ENCODE peak calls at places on chromosome 19, in four cellular contexts. W, P, J and I are unnamed samples.

GRCh38 chr19:34960103-34960805 is 3.8 kb downstream of the ZNF792 start:
- DNase-seq in W (peak; percentile 17), J (no peak), P (no peak), I (peak; percentile 20)

GRCh38 chr19:11735375-11735774 is 3.4 kb downstream of the ZNF823 start:
- DNase-seq in W (peak; percentile 32), P (no peak), J (no peak), I (no peak)

GRCh38 chr19:57850553-57851017 is 926 bp downstream of the ZNF587 start:
- DNase-seq in J (no peak), P (no peak), W (peak; percentile 78), I (peak; percentile 23)

GRCh38 chr19:18225702-18226468 is at the start of gene PDE4C:
- DNase-seq in P (no peak), J (no peak), W (no peak), I (no peak)

GRCh38 chr19:16067205-16067938 is 8.9 kb upstream of the TPM4 start:
- DNase-seq in J (peak; percentile 96), W (peak; percentile 89), P (peak; percentile 87), I (peak; percentile 83)

GRCh38 chr19:12543855-12544254 is 7.4 kb downstream of the ZNF564 start:
- DNase-seq in J (no peak), P (no peak), W (peak; percentile 47), I (peak; percentile 7)

GRCh38 chr19:35963514-35963913 is 27.3 kb downstream of the LRFN3 start:
- DNase-seq in P (no peak), J (no peak), W (peak; percentile 39), I (peak; percentile 53)

GRCh38 chr19:48556163-48556562 is 4.2 kb downstream of the SULT2B1 start:
- DNase-seq in P (no peak), W (peak; percentile 60), J (no peak), I (peak; percentile 41)

GRCh38 chr19:2223959-2224358 is 12.2 kb downstream of the PLEKHJ1 start:
- DNase-seq in J (no peak), W (no peak), P (no peak), I (no peak)

GRCh38 chr19:17645339-17645963 is 42.7 kb downstream of the UNC13A start:
- DNase-seq in W (no peak), J (no peak), P (no peak), I (no peak)

GRCh38 chr19:18783958-18784785 is 6.9 kb downstream of the COMP start:
- DNase-seq in P (no peak), J (no peak), W (no peak), I (no peak)

GRCh38 chr19:1269065-1269477 is at the start of gene CIRBP:
- DNase-seq in J (peak; percentile 100), W (peak; percentile 98), P (peak; percentile 100), I (peak; percentile 99)

GRCh38 chr19:4870025-4870700 is 2.7 kb upstream of the PLIN3 start:
- DNase-seq in J (peak; percentile 77), P (no peak), W (peak; percentile 90), I (peak; percentile 90)

GRCh38 chr19:29420065-29420464 is 105.7 kb upstream of the VSTM2B start:
- DNase-seq in P (no peak), J (no peak), W (no peak), I (no peak)

GRCh38 chr19:1567116-1567847 is 843 bp downstream of the MEX3D start:
- DNase-seq in P (no peak), J (no peak), W (no peak), I (peak; percentile 9)

GRCh38 chr19:1671716-1672037 is 19.3 kb upstream of the TCF3 start:
- DNase-seq in P (no peak), J (no peak), W (no peak), I (no peak)

GRCh38 chr19:54275951-54276350 is 5.0 kb downstream of the LILRB2 start:
- DNase-seq in J (no peak), W (no peak), P (no peak), I (no peak)

GRCh38 chr19:907183-907853 is 5.7 kb downstream of the R3HDM4 start:
- DNase-seq in P (no peak), J (no peak), W (no peak), I (no peak)

GRCh38 chr19:1846517-1847205 is 1.6 kb downstream of the REXO1 start:
- DNase-seq in J (no peak), W (no peak), P (no peak), I (no peak)

GRCh38 chr19:29283366-29283765 is 70.4 kb upstream of the UQCRFS1 start:
- DNase-seq in W (no peak), P (no peak), J (no peak), I (no peak)

GRCh38 chr19:19591133-19591825 is 27.2 kb downstream of the PBX4 start:
- DNase-seq in J (peak; percentile 67), W (peak; percentile 98), P (no peak), I (peak; percentile 88)

GRCh38 chr19:5342573-5343201 is 2.1 kb upstream of the PTPRS start:
- DNase-seq in W (no peak), J (no peak), P (no peak), I (no peak)

GRCh38 chr19:5147074-5147970 is 178.4 kb downstream of the KDM4B start:
- DNase-seq in J (no peak), P (no peak), W (no peak), I (no peak)

GRCh38 chr19:4993683-4994082 is 24.8 kb downstream of the KDM4B start:
- DNase-seq in P (no peak), J (no peak), W (no peak), I (no peak)

GRCh38 chr19:11420429-11420893 is 1.3 kb upstream of the RGL3 start:
- DNase-seq in J (peak; percentile 81), P (no peak), W (no peak), I (no peak)

GRCh38 chr19:5913739-5914357 is at the start of gene CAPS:
- DNase-seq in P (peak; percentile 63), W (peak; percentile 72), J (peak; percentile 77), I (no peak)

GRCh38 chr19:23283925-23284324 is 33.7 kb upstream of the ZNF724 start:
- DNase-seq in W (no peak), J (peak; percentile 73), P (peak; percentile 61), I (peak; percentile 52)

GRCh38 chr19:57560049-57560491 is 407 bp upstream of the ZNF550 start:
- DNase-seq in P (no peak), J (peak; percentile 63), W (peak; percentile 66), I (peak; percentile 71)

GRCh38 chr19:17953869-17954268 is 13.0 kb upstream of the KCNN1 start:
- DNase-seq in J (no peak), W (no peak), P (no peak), I (no peak)

GRCh38 chr19:32864318-32865007 is 5.1 kb downstream of the SLC7A9 start:
- DNase-seq in P (no peak), W (no peak), J (no peak), I (no peak)
- H3K27me3 ChIP-seq in P (no peaks in the 10 kb centered on the region), W (no peaks in the 10 kb centered on the region), J (no peaks in the 10 kb centered on the region), I (no peaks in the 10 kb centered on the region)

DNA sequence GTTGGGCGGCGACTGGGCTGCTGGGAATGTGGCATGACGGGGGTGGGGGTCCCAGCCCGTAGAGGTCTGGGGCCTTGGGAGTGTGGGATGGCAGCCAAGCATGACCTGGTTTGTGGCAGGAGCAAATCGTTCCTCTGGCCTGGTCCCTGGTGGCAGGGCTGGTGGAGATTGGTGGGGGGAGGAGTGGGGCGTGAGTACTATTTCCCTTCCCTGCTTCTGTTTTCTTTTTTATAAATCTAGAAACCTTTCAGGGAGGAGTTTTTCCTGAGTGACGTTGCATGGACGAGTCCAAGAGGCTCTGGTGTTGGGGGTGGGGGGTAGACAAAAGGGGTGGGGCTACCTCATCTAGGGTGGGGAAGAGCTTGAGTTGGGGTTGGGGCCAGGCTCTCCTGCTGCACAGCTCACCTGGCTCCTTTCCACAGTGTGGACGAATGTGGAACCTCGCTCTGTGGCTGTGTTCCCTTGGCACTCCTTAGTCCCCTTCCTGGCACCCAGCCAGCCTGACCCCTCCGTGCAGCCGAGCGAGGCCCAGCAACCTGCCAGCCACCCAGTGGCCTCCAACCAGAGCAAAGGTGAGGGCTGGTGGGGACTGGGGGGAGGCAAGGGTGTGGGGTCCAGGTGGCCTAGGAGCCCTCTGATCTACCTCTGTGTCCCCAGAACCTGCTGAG is 15.4 kb upstream of the PRR19 start:
- DNase-seq in P (no peak), J (peak; percentile 80), W (no peak), I (no peak)
- H3K27ac ChIP-seq in P (peak overlapping the region; percentile 79), J (peak overlapping the region; percentile 72), W (no peak overlapping the region), I (no peak overlapping the region)

GRCh38 chr19:50317115-50317514 is 12.1 kb downstream of the KCNC3 start:
- DNase-seq in W (no peak), J (no peak), P (no peak), I (no peak)

GRCh38 chr19:50320596-50320995 is 8.6 kb downstream of the KCNC3 start:
- DNase-seq in W (no peak), P (no peak), J (no peak), I (no peak)

GRCh38 chr19:50320051-50320450 is 9.1 kb downstream of the KCNC3 start:
- DNase-seq in J (no peak), W (no peak), P (no peak), I (no peak)

GRCh38 chr19:50318438-50318837 is 10.7 kb downstream of the KCNC3 start:
- DNase-seq in P (no peak), W (no peak), J (no peak), I (no peak)

DNA sequence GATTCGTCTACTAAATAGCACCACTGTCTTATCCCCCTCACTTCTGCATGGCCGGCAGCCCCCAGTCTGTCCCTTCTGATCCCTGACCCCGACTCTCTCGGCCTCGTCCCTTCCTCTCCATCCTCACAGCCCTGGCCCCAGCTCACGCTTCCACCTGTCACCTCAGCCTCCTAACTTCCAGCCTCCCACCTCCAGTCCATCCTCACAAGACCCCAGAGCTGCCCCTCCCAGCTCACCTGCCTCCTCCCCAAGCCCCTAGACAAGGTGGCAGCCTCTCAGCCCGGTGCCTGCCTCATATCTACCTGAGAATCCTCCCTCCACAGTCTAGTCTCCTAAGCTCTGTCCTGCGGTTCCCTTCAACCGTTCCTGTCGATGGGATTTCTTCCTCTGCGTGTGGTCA is 10.0 kb downstream of the KCNC3 start:
- DNase-seq in P (no peak), W (no peak), J (no peak), I (no peak)
- H3K27me3 ChIP-seq in P (peaks cover 19% of the 10 kb centered on the region), W (peaks cover 5% of the 10 kb centered on the region), J (peaks cover 4% of the 10 kb centered on the region), I (peaks cover 14% of the 10 kb centered on the region)

GRCh38 chr19:51293571-51294210 is 17.8 kb upstream of the IGLON5 start:
- DNase-seq in J (no peak), P (no peak), W (no peak), I (no peak)
- H3K27ac ChIP-seq in J (no peak overlapping the region), P (no peak overlapping the region), W (no peak overlapping the region), I (no peak overlapping the region)

DNA sequence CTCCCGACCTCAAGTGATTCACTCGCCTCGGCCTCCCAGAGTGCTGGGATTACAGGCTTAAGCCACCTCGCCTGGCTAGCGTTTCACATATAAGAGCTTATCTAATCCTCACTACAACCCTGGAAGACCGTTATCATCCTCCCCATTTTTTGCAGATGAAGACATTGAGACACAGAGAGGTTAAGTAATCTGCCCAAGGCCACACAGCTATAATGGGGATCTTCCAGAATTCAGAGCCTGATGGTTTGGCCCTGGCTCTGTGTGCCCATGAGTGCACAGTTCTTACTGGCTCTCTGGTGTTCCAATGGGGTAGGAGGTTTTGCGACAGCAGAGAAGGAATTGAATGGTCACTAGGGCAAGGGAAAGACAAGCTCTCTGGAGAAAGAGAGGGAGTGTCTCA is 16.8 kb upstream of the KCTD15 start:
- DNase-seq in W (no peak), J (no peak), P (no peak), I (no peak)
- H3K27me3 ChIP-seq in W (no peaks in the 10 kb centered on the region), J (no peaks in the 10 kb centered on the region), P (peaks cover 45% of the 10 kb centered on the region), I (no peaks in the 10 kb centered on the region)

GRCh38 chr19:14571695-14572490 is at the start of gene NDUFB7:
- DNase-seq in P (peak; percentile 87), W (peak; percentile 94), J (peak; percentile 97), I (peak; percentile 92)
- H3K27ac ChIP-seq in P (peak within 1 kb of the TSS; percentile 71), W (peak within 1 kb of the TSS; percentile 70), J (peak within 1 kb of the TSS; percentile 48), I (peak within 1 kb of the TSS; percentile 62)